ENCODE peak calls at places on chromosomes 11 and 22, in seven cellular contexts. M is left ventricle myocardium inferior; T is sigmoid colon; S is naive thymus-derived CD4-positive, alpha-beta T cell; D is heart left ventricle; X is prostate gland; U is brain microvascular endothelial cell. K is an unnamed sample.

GRCh38 chr11:106466441-106467190 is 389.2 kb downstream of the AASDHPPT start:
- DNase-seq in M (no peak), T (no peak), S (no peak), D (no peak), X (no peak), U (peak; percentile 85), K (no peak)

GRCh38 chr11:12224537-12224893 is 114.1 kb downstream of the MICAL2 start:
- DNase-seq in M (peak; percentile 74), T (peak; percentile 85), S (peak; percentile 82), D (peak; percentile 87), X (peak; percentile 69), U (peak; percentile 83), K (peak; percentile 54)

GRCh38 chr11:10522921-10523320 is 18.1 kb downstream of the RNF141 start:
- DNase-seq in M (no peak), T (no peak), S (no peak), D (no peak), X (peak; percentile 91), U (no peak), K (no peak)

GRCh38 chr22:47091241-47091691 is 328.8 kb downstream of the TBC1D22A start:
- DNase-seq in M (no peak), T (no peak), S (no peak), D (no peak), X (no peak), U (no peak), K (peak; percentile 30)

GRCh38 chr11:62842171-62842717 is 2.9 kb upstream of the WDR74 start:
- DNase-seq in M (peak; percentile 27), T (peak; percentile 73), S (peak; percentile 52), D (peak; percentile 34), X (no peak), U (no peak), K (peak; percentile 39)

GRCh38 chr11:134476435-134477021 is 64.5 kb upstream of the B3GAT1 start:
- DNase-seq in M (no peak), T (no peak), S (no peak), D (no peak), X (no peak), U (no peak), K (no peak)

GRCh38 chr22:44025171-44026065 is 1.3 kb downstream of the PARVB start:
- DNase-seq in M (peak; percentile 64), T (no peak), S (no peak), D (peak; percentile 60), X (no peak), U (no peak), K (peak; percentile 62)

GRCh38 chr22:37726240-37726887 is 29.5 kb downstream of the TRIOBP start:
- DNase-seq in M (no peak), T (no peak), S (no peak), D (no peak), X (no peak), U (peak; percentile 20), K (no peak)

GRCh38 chr11:65432686-65433582 is 10.3 kb downstream of the NEAT1 start:
- DNase-seq in M (no peak), T (no peak), S (no peak), D (no peak), X (no peak), U (no peak), K (no peak)

GRCh38 chr22:31241936-31242335 is 29.8 kb downstream of the LIMK2 start:
- DNase-seq in M (no peak), T (no peak), S (no peak), D (no peak), X (no peak), U (peak; percentile 82), K (no peak)

GRCh38 chr11:121514401-121514981 is 61.7 kb upstream of the SORL1-AS1 start:
- DNase-seq in M (no peak), T (no peak), S (no peak), D (no peak), X (no peak), U (no peak), K (no peak)

GRCh38 chr11:113401718-113402117 is 14.1 kb downstream of the ANKK1 start:
- DNase-seq in M (peak; percentile 80), T (no peak), S (no peak), D (peak; percentile 86), X (peak; percentile 84), U (no peak), K (peak; percentile 83)

GRCh38 chr11:124717786-124718634 is 21.7 kb upstream of the NRGN start:
- DNase-seq in M (peak; percentile 56), T (no peak), S (no peak), D (peak; percentile 73), X (no peak), U (no peak), K (no peak)
- H3K27ac ChIP-seq in M (peak overlapping the region; percentile 78), T (no peak overlapping the region), S (no peak overlapping the region), D (peak overlapping the region; percentile 31), X (no peak overlapping the region), U (no peak overlapping the region), K (no peak overlapping the region)

GRCh38 chr22:25120093-25120561 is 79.5 kb upstream of the CRYBB3 start:
- DNase-seq in M (no peak), T (no peak), S (no peak), D (peak; percentile 33), X (peak; percentile 79), U (no peak), K (peak; percentile 59)
- H3K27ac ChIP-seq in M (peak overlapping the region; percentile 87), T (peak overlapping the region; percentile 21), S (no peak overlapping the region), D (peak overlapping the region; percentile 69), X (peak overlapping the region; percentile 76), U (no peak overlapping the region), K (peak overlapping the region; percentile 87)

GRCh38 chr11:33695051-33695566 is 5.5 kb downstream of the C11orf91 start:
- DNase-seq in M (peak; percentile 32), T (no peak), S (no peak), D (peak; percentile 39), X (no peak), U (no peak), K (no peak)
- H3K27ac ChIP-seq in M (peak overlapping the region; percentile 57), T (peak overlapping the region; percentile 9), S (no peak overlapping the region), D (peak overlapping the region; percentile 58), X (peak overlapping the region; percentile 24), U (no peak overlapping the region), K (no peak overlapping the region)

GRCh38 chr11:95067042-95067827 is 516 bp downstream of the SRSF8 start:
- DNase-seq in M (peak; percentile 87), T (peak; percentile 93), S (peak; percentile 79), D (peak; percentile 92), X (peak; percentile 67), U (peak; percentile 65), K (peak; percentile 89)
- H3K27ac ChIP-seq in M (peak overlapping the region; percentile 98), T (peak overlapping the region; percentile 96), S (peak overlapping the region; percentile 96), D (peak overlapping the region; percentile 93), X (peak overlapping the region; percentile 98), U (peak overlapping the region; percentile 79), K (peak overlapping the region; percentile 98)

GRCh38 chr11:68956547-68957254 is 24.1 kb downstream of the MRGPRD start:
- DNase-seq in M (no peak), T (peak; percentile 72), S (no peak), D (no peak), X (no peak), U (no peak), K (no peak)

GRCh38 chr11:68960299-68961071 is 20.3 kb downstream of the MRGPRD start:
- DNase-seq in M (no peak), T (peak; percentile 60), S (no peak), D (peak; percentile 20), X (no peak), U (no peak), K (no peak)

GRCh38 chr11:68956142-68956541 is 24.6 kb downstream of the MRGPRD start:
- DNase-seq in M (no peak), T (peak; percentile 69), S (no peak), D (no peak), X (no peak), U (no peak), K (no peak)

GRCh38 chr11:68959465-68960298 is 21.1 kb downstream of the MRGPRD start:
- DNase-seq in M (no peak), T (no peak), S (no peak), D (peak; percentile 15), X (no peak), U (no peak), K (no peak)

DNA sequence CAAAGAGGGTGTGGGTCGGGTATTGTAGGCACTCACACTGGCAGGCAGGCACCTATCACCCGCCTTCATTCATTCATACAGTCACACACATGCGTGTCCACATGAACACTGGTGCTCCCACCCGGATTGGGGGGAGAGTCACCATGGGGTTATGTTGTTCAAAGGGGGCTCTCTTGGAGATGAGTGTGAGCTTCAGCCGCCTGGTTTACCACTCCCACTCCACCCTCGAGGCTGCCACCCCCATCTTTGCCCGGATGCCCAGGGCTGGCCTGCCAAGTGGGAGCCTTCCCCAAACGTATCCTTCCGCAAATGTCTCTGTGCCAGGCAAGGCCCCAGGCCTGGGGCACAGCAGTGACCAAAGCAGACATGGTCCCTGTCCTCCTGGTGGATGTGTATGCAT is 22.6 kb downstream of the MRGPRD start:
- DNase-seq in M (no peak), T (no peak), S (no peak), D (peak; percentile 17), X (no peak), U (no peak), K (no peak)
- H3K27ac ChIP-seq in M (no peak overlapping the region), T (peak overlapping the region; percentile 85), S (no peak overlapping the region), D (no peak overlapping the region), X (no peak overlapping the region), U (no peak overlapping the region), K (no peak overlapping the region)

GRCh38 chr11:7485854-7486425 is 634 bp downstream of the OLFML1 start:
- DNase-seq in M (no peak), T (no peak), S (no peak), D (no peak), X (no peak), U (no peak), K (no peak)
- H3K27ac ChIP-seq in M (peak overlapping the region; percentile 74), T (peak overlapping the region; percentile 51), S (no peak overlapping the region), D (peak overlapping the region; percentile 47), X (no peak overlapping the region), U (no peak overlapping the region), K (no peak overlapping the region)

GRCh38 chr11:86706341-86707131 is 34.1 kb upstream of the ME3 start:
- DNase-seq in M (no peak), T (no peak), S (no peak), D (no peak), X (peak; percentile 36), U (no peak), K (no peak)
- H3K27ac ChIP-seq in M (no peak overlapping the region), T (peak overlapping the region; percentile 81), S (no peak overlapping the region), D (no peak overlapping the region), X (peak overlapping the region; percentile 11), U (no peak overlapping the region), K (no peak overlapping the region)

K was measured in adrenal gland.